ENCODE peak calls at places on chromosome 7, in five cellular contexts. R is psoas muscle, M is COR-L47, F is body of pancreas, B is astrocyte of the spinal cord. T is an unnamed sample.
A peak's percentile ranks its signal among the peaks of the same experiment; 100 is the strongest.

GRCh38 chr7:112162161-112163020 is 43.8 kb downstream of the DOCK4 start:
- DNase-seq in M (peak; percentile 77), B (peak; percentile 77), R (peak; percentile 22), F (no peak), T (peak; percentile 49)

GRCh38 chr7:50792342-50793114 is 9.8 kb upstream of the GRB10 start:
- DNase-seq in M (peak; percentile 18), F (peak; percentile 47), B (peak; percentile 65), R (peak; percentile 45), T (peak; percentile 64)

GRCh38 chr7:74028321-74028812 is 394 bp downstream of the ELN start:
- DNase-seq in F (no peak), R (no peak), B (no peak), M (no peak), T (peak; percentile 42)

GRCh38 chr7:123624527-123625183 is 23.0 kb downstream of the ASB15 start:
- DNase-seq in F (peak; percentile 80), R (no peak), B (no peak), M (no peak), T (peak; percentile 47)

GRCh38 chr7:108613147-108613948 is 43.7 kb downstream of the DNAJB9 start:
- DNase-seq in M (peak; percentile 59), R (no peak), B (peak; percentile 50), F (no peak), T (no peak)

GRCh38 chr7:116395125-116395791 is 104.3 kb upstream of the CAV2 start:
- DNase-seq in R (no peak), F (no peak), M (no peak), B (peak; percentile 91), T (no peak)

GRCh38 chr7:25951414-25952276 is 200.4 kb upstream of the NFE2L3 start:
- DNase-seq in F (peak; percentile 46), B (no peak), M (peak; percentile 91), R (no peak), T (no peak)

GRCh38 chr7:106201176-106201575 is 83.6 kb downstream of the NAMPT start:
- DNase-seq in F (no peak), M (no peak), B (no peak), R (no peak), T (no peak)

GRCh38 chr7:128366290-128366689 is 4.8 kb upstream of the PRRT4 start:
- DNase-seq in R (no peak), F (no peak), M (no peak), B (no peak), T (no peak)

GRCh38 chr7:22066484-22066883 is 120.8 kb upstream of the CDCA7L start:
- DNase-seq in R (no peak), B (no peak), M (peak; percentile 89), F (no peak), T (no peak)

GRCh38 chr7:101129603-101130117 is 2.8 kb downstream of the SERPINE1 start:
- DNase-seq in R (no peak), M (no peak), B (no peak), F (no peak), T (no peak)

GRCh38 chr7:42029405-42029804 is 207.6 kb downstream of the GLI3 start:
- DNase-seq in M (no peak), R (no peak), F (no peak), B (no peak), T (no peak)

GRCh38 chr7:55521543-55522267 is 50.6 kb downstream of the VOPP1 start:
- DNase-seq in B (no peak), R (no peak), M (no peak), F (no peak), T (no peak)

GRCh38 chr7:26052721-26053120 is 99.3 kb upstream of the NFE2L3 start:
- DNase-seq in R (no peak), B (no peak), M (no peak), F (no peak), T (no peak)

GRCh38 chr7:26500749-26501352 is 209.2 kb downstream of the SNX10 start:
- DNase-seq in F (no peak), B (peak; percentile 43), R (no peak), M (peak; percentile 33), T (no peak)

GRCh38 chr7:77575187-77575586 is 38.1 kb downstream of the PTPN12 start:
- DNase-seq in M (no peak), R (no peak), B (no peak), F (no peak), T (no peak)

GRCh38 chr7:128019330-128019729 is 11.9 kb downstream of the LRRC4 start:
- DNase-seq in M (no peak), F (no peak), B (no peak), R (no peak), T (no peak)

GRCh38 chr7:90721869-90722431 is 125.8 kb downstream of the CDK14 start:
- DNase-seq in R (no peak), M (no peak), B (no peak), F (no peak), T (no peak)

GRCh38 chr7:87474533-87475358 is 734 bp downstream of the ABCB4 start:
- DNase-seq in F (no peak), R (no peak), B (peak; percentile 50), M (no peak), T (no peak)

GRCh38 chr7:12196386-12196785 is 14.7 kb upstream of the TMEM106B start:
- DNase-seq in R (no peak), F (no peak), B (no peak), M (no peak), T (no peak)

GRCh38 chr7:131895541-131896173 is 339.2 kb upstream of the PODXL start:
- DNase-seq in R (no peak), F (no peak), M (no peak), B (peak; percentile 98), T (no peak)

GRCh38 chr7:151614019-151614418 is 94.3 kb upstream of the RHEB start:
- DNase-seq in F (no peak), R (no peak), M (no peak), B (no peak), T (no peak)

GRCh38 chr7:51620690-51621089 is 304.1 kb upstream of the COBL start:
- DNase-seq in F (no peak), R (no peak), B (no peak), M (no peak), T (no peak)

GRCh38 chr7:134783294-134784069 is 4.0 kb downstream of the CALD1 start:
- DNase-seq in F (no peak), R (no peak), B (peak; percentile 12), M (no peak), T (no peak)

GRCh38 chr7:88395720-88396119 is 89.0 kb upstream of the STEAP4 start:
- DNase-seq in B (no peak), R (no peak), M (no peak), F (no peak), T (no peak)

GRCh38 chr7:37669818-37670217 is 13.7 kb upstream of the GPR141 start:
- DNase-seq in B (no peak), R (no peak), F (no peak), M (no peak), T (no peak)

GRCh38 chr7:17948503-17949238 is 8.4 kb upstream of the SNX13 start:
- DNase-seq in M (no peak), F (no peak), B (no peak), R (no peak), T (no peak)

GRCh38 chr7:66173856-66174255 is 31.3 kb upstream of the TPST1 start:
- DNase-seq in R (no peak), M (no peak), B (no peak), F (no peak), T (no peak)

GRCh38 chr7:73822319-73823173 is 8.2 kb upstream of the CLDN4 start:
- DNase-seq in B (peak; percentile 90), R (peak; percentile 78), M (peak; percentile 34), F (no peak), T (no peak)

GRCh38 chr7:133571066-133571465 is 318.2 kb downstream of the EXOC4 start:
- DNase-seq in F (no peak), R (no peak), M (no peak), B (no peak), T (no peak)

GRCh38 chr7:1219516-1219915 is 13.2 kb upstream of the UNCX start:
- DNase-seq in R (no peak), B (no peak), F (no peak), M (no peak), T (no peak)

GRCh38 chr7:4817178-4817905 is 41.9 kb downstream of the AP5Z1 start:
- DNase-seq in M (no peak), B (no peak), F (no peak), R (no peak), T (no peak)

GRCh38 chr7:18508441-18509427 is 13.2 kb downstream of the HDAC9 start:
- DNase-seq in F (no peak), B (peak; percentile 95), R (no peak), M (no peak), T (no peak)